ENCODE peak calls at places on chromosomes 11 and 22, in seven cellular contexts. L is stimulated activated CD4-positive, alpha-beta T cell treated with anti-CD3 and anti-CD28 coated beads, Interleukin-4, amount 100 ng/mL, for 1 hour; F is DND-41; M is NCI-H1092; G is activated CD4-positive, CD25-positive, alpha-beta regulatory T cell; D is lower leg skin; Z is neural crest cell. W is an unnamed sample.

GRCh38 chr11:66466225-66467033 is at the start of gene PELI3:
- DNase-seq in L (peak), F (peak), M (peak), G (peak), D (peak), Z (peak), W (no peak)

GRCh38 chr11:57087966-57088365 is 93.8 kb upstream of the LRRC55 start:
- DNase-seq in L (no peak), F (no peak), M (no peak), G (no peak), D (no peak), Z (no peak), W (no peak)

GRCh38 chr11:13091804-13092203 is 82.7 kb downstream of the RASSF10 start:
- DNase-seq in L (no peak), F (no peak), M (no peak), G (no peak), D (no peak), Z (no peak), W (no peak)

GRCh38 chr11:71112990-71113389 is 139.4 kb downstream of the SHANK2 start:
- DNase-seq in L (no peak), F (no peak), M (no peak), G (no peak), D (no peak), Z (no peak), W (no peak)

GRCh38 chr11:65867284-65868071 is 5.1 kb downstream of the EFEMP2 start:
- DNase-seq in L (peak), F (peak), M (no peak), G (no peak), D (no peak), Z (no peak), W (no peak)

GRCh38 chr22:17631076-17631565 is 2.6 kb upstream of the ATP6V1E1 start:
- DNase-seq in L (no peak), F (no peak), M (no peak), G (no peak), D (peak), Z (no peak), W (no peak)

GRCh38 chr11:78228467-78228866 is 39.7 kb downstream of the USP35 start:
- DNase-seq in L (no peak), F (peak), M (peak), G (no peak), D (no peak), Z (no peak), W (peak)

GRCh38 chr11:24513837-24514594 is 17.2 kb downstream of the LUZP2 start:
- DNase-seq in L (no peak), F (no peak), M (no peak), G (no peak), D (no peak), Z (no peak), W (no peak)

GRCh38 chr11:74612877-74613276 is 20.5 kb downstream of the POLD3 start:
- DNase-seq in L (no peak), F (no peak), M (no peak), G (no peak), D (no peak), Z (no peak), W (no peak)

GRCh38 chr11:67369275-67369674 is 4.1 kb downstream of the CLCF1 start:
- DNase-seq in L (no peak), F (no peak), M (no peak), G (no peak), D (no peak), Z (no peak), W (no peak)

GRCh38 chr11:10807629-10808552 is 835 bp downstream of the EIF4G2 start:
- DNase-seq in L (peak), F (peak), M (peak), G (peak), D (peak), Z (peak), W (no peak)

GRCh38 chr11:47477323-47477722 is 28.4 kb upstream of the RAPSN start:
- DNase-seq in L (no peak), F (no peak), M (no peak), G (no peak), D (no peak), Z (no peak), W (no peak)

GRCh38 chr11:128476729-128477128 is 110.6 kb downstream of the ETS1 start:
- DNase-seq in L (peak), F (peak), M (no peak), G (no peak), D (no peak), Z (no peak), W (no peak)

GRCh38 chr11:35983965-35984364 is 40.1 kb downstream of the LDLRAD3 start:
- DNase-seq in L (no peak), F (no peak), M (no peak), G (no peak), D (no peak), Z (no peak), W (no peak)

GRCh38 chr22:35928273-35928798 is 100.3 kb downstream of the RBFOX2 start:
- DNase-seq in L (no peak), F (no peak), M (no peak), G (no peak), D (no peak), Z (no peak), W (no peak)

GRCh38 chr11:8870461-8871282 is 40.3 kb upstream of the AKIP1 start:
- DNase-seq in L (peak), F (peak), M (peak), G (no peak), D (peak), Z (peak), W (peak)

GRCh38 chr22:31346733-31347250 is 646 bp upstream of the PATZ1 start:
- DNase-seq in L (peak), F (no peak), M (peak), G (peak), D (peak), Z (peak), W (no peak)

GRCh38 chr22:23397618-23398567 is 182.2 kb downstream of the IGLL1 start:
- DNase-seq in L (no peak), F (no peak), M (no peak), G (no peak), D (no peak), Z (no peak), W (no peak)

GRCh38 chr11:43837879-43838278 is 42.8 kb upstream of the ALKBH3 start:
- DNase-seq in L (no peak), F (no peak), M (no peak), G (no peak), D (no peak), Z (no peak), W (no peak)

GRCh38 chr11:95891423-95892177 is 32.3 kb downstream of the MTMR2 start:
- DNase-seq in L (no peak), F (no peak), M (no peak), G (no peak), D (no peak), Z (no peak), W (no peak)

GRCh38 chr11:44727373-44728084 is 767 bp downstream of the TSPAN18 start:
- DNase-seq in L (peak), F (peak), M (peak), G (peak), D (peak), Z (peak), W (peak)

GRCh38 chr11:124873980-124874379 is 8.7 kb downstream of the ROBO3 start:
- DNase-seq in L (no peak), F (no peak), M (no peak), G (no peak), D (peak), Z (no peak), W (no peak)

GRCh38 chr11:84234462-84235202 is 948.5 kb upstream of the CCDC90B start:
- DNase-seq in L (no peak), F (no peak), M (no peak), G (no peak), D (no peak), Z (no peak), W (no peak)

GRCh38 chr11:296206-296975 is 2.9 kb downstream of the IFITM5 start:
- DNase-seq in L (no peak), F (no peak), M (no peak), G (no peak), D (peak), Z (no peak), W (no peak)

GRCh38 chr22:49348631-49349030 is 479.0 kb downstream of the BRD1 start:
- DNase-seq in L (no peak), F (no peak), M (no peak), G (no peak), D (no peak), Z (no peak), W (no peak)

GRCh38 chr11:31790649-31791048 is 20.5 kb downstream of the PAX6 start:
- DNase-seq in L (no peak), F (no peak), M (no peak), G (no peak), D (no peak), Z (no peak), W (no peak)

GRCh38 chr11:92136792-92137191 is 87.8 kb upstream of the FAT3 start:
- DNase-seq in L (no peak), F (no peak), M (no peak), G (no peak), D (no peak), Z (no peak), W (no peak)

GRCh38 chr11:3644817-3645235 is at the start of gene ART1:
- DNase-seq in L (no peak), F (no peak), M (no peak), G (no peak), D (no peak), Z (no peak), W (no peak)

GRCh38 chr22:43343262-43343988 is at the start of gene SCUBE1:
- DNase-seq in L (peak), F (no peak), M (peak), G (no peak), D (no peak), Z (peak), W (no peak)

GRCh38 chr22:19631899-19632670 is 82.2 kb upstream of the SEPTIN5 start:
- DNase-seq in L (no peak), F (peak), M (no peak), G (no peak), D (peak), Z (peak), W (peak)